ENCODE peak calls at places on chromosome 3, in five cellular contexts. V, B, H, Q and S are unnamed samples.

GRCh38 chr3:143035466-143036214 is 34.3 kb downstream of the U2SURP start:
- DNase-seq in Q (no peak), V (no peak), B (no peak), H (no peak), S (no peak)

GRCh38 chr3:56282341-56282740 is 185.9 kb downstream of the ERC2 start:
- DNase-seq in H (no peak), V (no peak), Q (no peak), B (no peak), S (no peak)

GRCh38 chr3:53171827-53172505 is 11.0 kb downstream of the PRKCD start:
- DNase-seq in H (no peak), Q (no peak), B (no peak), V (no peak), S (no peak)

GRCh38 chr3:10950476-10951294 is 41.9 kb upstream of the SLC6A1 start:
- DNase-seq in Q (peak; percentile 57), V (no peak), B (peak; percentile 65), H (peak; percentile 25), S (peak; percentile 57)

GRCh38 chr3:188975612-188976314 is 196.0 kb upstream of the TPRG1 start:
- DNase-seq in B (no peak), Q (no peak), H (no peak), V (no peak), S (no peak)

GRCh38 chr3:120473896-120474675 is 23.3 kb upstream of the FSTL1 start:
- DNase-seq in H (no peak), V (no peak), Q (no peak), B (no peak), S (no peak)

GRCh38 chr3:21274000-21274671 is 476.9 kb downstream of the ZNF385D start:
- DNase-seq in Q (no peak), B (no peak), H (no peak), V (no peak), S (no peak)

GRCh38 chr3:12730511-12731234 is 28.4 kb downstream of the TMEM40 start:
- DNase-seq in B (no peak), H (no peak), V (no peak), Q (no peak), S (no peak)

GRCh38 chr3:25663324-25664065 is 1.2 kb downstream of the TOP2B start:
- DNase-seq in B (peak; percentile 32), V (no peak), Q (peak; percentile 37), H (peak; percentile 56), S (peak; percentile 30)

GRCh38 chr3:72003936-72004335 is 219.0 kb upstream of the PROK2 start:
- DNase-seq in H (no peak), B (no peak), Q (no peak), V (no peak), S (no peak)

GRCh38 chr3:127680790-127681189 is 8.0 kb downstream of the ABTB1 start:
- DNase-seq in B (no peak), H (no peak), V (no peak), Q (no peak), S (no peak)

GRCh38 chr3:134315286-134316106 is 58.8 kb downstream of the AMOTL2 start:
- DNase-seq in Q (no peak), H (no peak), B (no peak), V (no peak), S (no peak)

GRCh38 chr3:45137656-45138181 is 8.5 kb downstream of the CDCP1 start:
- DNase-seq in B (no peak), Q (peak; percentile 86), V (no peak), H (no peak), S (no peak)

GRCh38 chr3:181794036-181794790 is 82.5 kb downstream of the SOX2 start:
- DNase-seq in Q (no peak), V (no peak), B (no peak), H (no peak), S (no peak)

GRCh38 chr3:115217678-115218451 is 70.8 kb upstream of the ZBTB20 start:
- DNase-seq in Q (peak; percentile 8), B (peak; percentile 35), H (peak; percentile 32), V (no peak), S (peak; percentile 28)

GRCh38 chr3:150951923-150952322 is 20.6 kb downstream of the CLRN1 start:
- DNase-seq in B (no peak), H (no peak), V (no peak), Q (peak; percentile 9), S (no peak)

GRCh38 chr3:8497582-8497981 is 4.0 kb upstream of the LMCD1 start:
- DNase-seq in Q (no peak), H (peak; percentile 75), B (no peak), V (no peak), S (no peak)

GRCh38 chr3:125916376-125916978 is 52.5 kb upstream of the ROPN1B start:
- DNase-seq in V (peak; percentile 65), H (peak; percentile 84), Q (peak; percentile 83), B (peak; percentile 88), S (peak; percentile 84)

GRCh38 chr3:116920836-116921596 is 211.4 kb downstream of the TUSC7 start:
- DNase-seq in Q (no peak), H (no peak), B (no peak), V (no peak), S (no peak)
- TF ChIP-seq FOXM1 in Q (no peak), H (no peak), B (no peak), V (no peak), S (no peak)

DNA sequence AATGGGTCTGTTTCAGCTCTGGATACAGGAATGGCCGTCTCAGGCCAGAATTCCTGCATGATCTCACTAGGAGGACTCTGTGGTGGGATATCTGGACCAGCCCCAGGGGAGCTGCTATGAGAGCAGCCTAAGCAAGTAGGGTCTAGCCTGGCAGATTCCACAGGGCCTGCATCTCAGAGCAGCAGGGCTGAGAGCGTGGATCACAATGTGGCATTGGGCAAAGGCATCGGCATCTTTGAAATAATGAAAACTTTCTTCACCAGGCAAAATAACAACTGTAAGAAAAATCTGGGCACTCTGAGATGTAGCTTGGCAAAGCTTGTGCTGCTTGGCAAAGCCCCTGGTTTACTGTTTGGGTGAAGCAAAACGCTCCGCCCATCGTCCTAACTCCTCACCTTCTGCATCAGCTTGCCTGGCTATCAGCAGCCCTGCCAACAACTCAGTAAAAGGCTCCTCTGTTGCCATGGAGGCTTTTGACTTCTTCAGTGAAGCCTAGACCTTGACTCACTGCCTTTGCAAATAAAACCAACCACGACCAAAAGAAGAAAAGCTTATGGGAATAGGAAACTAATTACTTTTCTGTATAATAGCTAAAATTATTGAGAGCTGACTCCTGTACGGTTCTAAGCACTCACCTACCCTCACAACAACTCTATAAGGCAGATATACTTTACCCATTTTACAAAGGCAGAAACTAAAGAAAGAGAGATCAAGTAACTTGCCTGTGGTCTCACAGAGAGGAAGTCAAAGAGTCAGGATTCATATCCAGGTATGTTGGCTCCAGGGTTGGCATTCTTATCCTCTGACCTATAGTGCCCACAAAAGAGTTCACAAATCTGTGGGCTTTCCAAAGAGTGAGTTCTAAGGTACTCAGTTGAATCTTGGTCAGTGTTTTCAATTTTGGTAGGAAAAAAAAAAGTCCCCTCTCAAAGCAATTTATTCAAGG is 212.7 kb upstream of the EIF1B start:
- DNase-seq in H (no peak), Q (no peak), B (no peak), V (no peak), S (no peak)
- TF ChIP-seq FOXM1 in H (no peak), Q (no peak), B (no peak), V (no peak), S (no peak)

DNA sequence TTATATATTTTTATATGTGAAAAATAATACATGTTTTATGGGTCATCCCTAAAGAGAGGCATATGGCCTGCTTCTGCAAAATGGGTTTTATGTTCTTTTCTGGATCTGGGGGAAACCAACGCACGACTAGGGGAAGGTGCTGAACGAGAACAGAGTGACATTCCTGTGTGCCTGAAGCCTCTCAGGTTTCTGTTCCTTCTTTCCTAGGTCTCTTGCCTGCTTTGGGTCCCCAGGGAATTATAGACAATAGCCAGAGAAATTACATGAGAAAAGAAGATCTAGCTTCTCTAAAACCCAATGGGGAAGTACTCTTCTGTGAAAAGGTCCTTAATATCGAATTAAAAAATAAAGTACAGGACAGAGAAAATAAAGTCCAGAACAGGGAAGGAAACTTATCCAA is 66.5 kb downstream of the IGSF11 start:
- DNase-seq in V (no peak), H (no peak), B (no peak), Q (no peak), S (no peak)
- TF ChIP-seq FOXM1 in V (no peak), H (no peak), B (no peak), Q (no peak), S (no peak)

GRCh38 chr3:129503387-129504010 is 24.9 kb upstream of the RHO start:
- DNase-seq in H (no peak), V (no peak), Q (no peak), B (no peak), S (no peak)
- TF ChIP-seq FOXM1 in H (no peak), V (no peak), Q (no peak), B (no peak), S (no peak)

GRCh38 chr3:124629492-124629891 is 100.8 kb upstream of the UMPS start:
- DNase-seq in V (no peak), H (no peak), B (no peak), Q (no peak), S (no peak)

GRCh38 chr3:124630994-124631393 is 99.3 kb upstream of the UMPS start:
- DNase-seq in Q (no peak), V (no peak), H (no peak), B (no peak), S (no peak)

GRCh38 chr3:124627501-124627908 is 102.7 kb upstream of the UMPS start:
- DNase-seq in Q (no peak), V (no peak), B (no peak), H (no peak), S (no peak)

GRCh38 chr3:124631727-124632126 is 98.5 kb upstream of the UMPS start:
- DNase-seq in Q (no peak), V (no peak), H (no peak), B (no peak), S (no peak)

DNA sequence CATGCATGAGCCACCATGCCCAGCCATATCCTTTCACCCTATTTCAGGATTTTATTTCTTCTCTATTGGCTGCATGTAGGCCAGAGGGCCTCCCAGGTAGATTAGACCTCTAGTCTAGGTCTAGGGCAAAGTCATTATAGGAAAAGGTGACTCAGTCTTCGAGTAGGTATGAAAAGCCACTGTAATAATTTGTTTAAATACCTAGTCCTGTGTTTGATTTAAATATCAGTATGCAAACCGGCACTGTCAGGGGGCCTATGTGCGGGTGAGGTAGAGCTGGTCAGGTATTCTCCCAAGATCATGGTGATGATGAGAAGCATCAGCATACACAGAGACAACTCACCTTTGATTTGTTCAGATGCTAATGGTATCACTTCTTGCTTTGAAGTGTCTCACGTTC is 101.4 kb upstream of the UMPS start:
- DNase-seq in B (no peak), V (no peak), H (no peak), Q (no peak), S (no peak)
- TF ChIP-seq FOXM1 in B (no peak), V (no peak), H (no peak), Q (no peak), S (no peak)

GRCh38 chr3:66585696-66586095 is 84.9 kb upstream of the LRIG1 start:
- DNase-seq in H (no peak), B (no peak), V (no peak), Q (no peak), S (no peak)
- TF ChIP-seq FOXM1 in H (no peak), B (no peak), V (no peak), Q (no peak), S (no peak)

DNA sequence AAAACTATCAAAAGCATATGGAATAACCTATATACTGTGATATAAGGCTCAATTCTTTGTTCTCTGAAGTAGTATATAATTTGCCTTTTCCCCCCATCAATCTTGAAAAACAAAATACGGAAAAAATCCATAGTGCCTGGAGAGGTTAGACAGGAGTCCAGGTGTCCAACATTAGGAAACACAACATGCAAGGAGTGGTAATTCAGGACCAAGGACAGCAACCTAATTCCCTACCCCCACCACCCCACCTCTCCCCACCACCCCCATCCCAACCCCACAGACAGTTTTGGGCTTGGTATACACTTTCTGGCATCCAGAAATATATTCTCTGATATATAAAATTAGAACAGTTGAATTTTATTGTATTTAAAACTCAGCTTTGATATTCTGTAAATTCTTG is 55.1 kb upstream of the SLC25A26 start:
- DNase-seq in V (no peak), H (no peak), B (no peak), Q (peak; percentile 9), S (no peak)
- TF ChIP-seq FOXM1 in V (no peak), H (no peak), B (no peak), Q (no peak), S (no peak)